ENCODE peak calls at places on chromosome 6, in four cellular contexts. One of them, this sample, is unnamed.

GRCh38 chr6:85887467-85887866 is 244.8 kb upstream of the SYNCRIP start:
- DNase-seq in HepG2: no peak
- DNase-seq in K562: no peak
- DNase-seq in GM12878: no peak
- DNase-seq in this sample: no peak

GRCh38 chr6:64520050-64520449 is 884.4 kb downstream of the PHF3 start:
- DNase-seq in HepG2: no peak
- DNase-seq in K562: no peak
- DNase-seq in GM12878: peak; percentile 5
- DNase-seq in this sample: no peak

GRCh38 chr6:48135352-48136084 is 24.5 kb upstream of the PTCHD4 start:
- DNase-seq in HepG2: no peak
- DNase-seq in K562: no peak
- DNase-seq in GM12878: no peak
- DNase-seq in this sample: no peak

GRCh38 chr6:79672631-79673065 is 41.5 kb downstream of the SH3BGRL2 start:
- DNase-seq in HepG2: peak; percentile 76
- DNase-seq in K562: peak; percentile 18
- DNase-seq in GM12878: no peak
- DNase-seq in this sample: peak; percentile 12

GRCh38 chr6:28488916-28489365 is 26.7 kb downstream of the GPX6 start:
- DNase-seq in HepG2: peak; percentile 82
- DNase-seq in K562: peak; percentile 41
- DNase-seq in GM12878: peak; percentile 66
- DNase-seq in this sample: peak; percentile 24

GRCh38 chr6:38443750-38444149 is 196.0 kb downstream of the BTBD9 start:
- DNase-seq in HepG2: no peak
- DNase-seq in K562: no peak
- DNase-seq in GM12878: no peak
- DNase-seq in this sample: peak; percentile 42

GRCh38 chr6:163309491-163310026 is 105.0 kb upstream of the QKI start:
- DNase-seq in HepG2: no peak
- DNase-seq in K562: no peak
- DNase-seq in GM12878: no peak
- DNase-seq in this sample: no peak

GRCh38 chr6:15527838-15528617 is 134.8 kb downstream of the DTNBP1 start:
- DNase-seq in HepG2: no peak
- DNase-seq in K562: no peak
- DNase-seq in GM12878: no peak
- DNase-seq in this sample: no peak

GRCh38 chr6:162964703-162965140 is 236.9 kb downstream of the PACRG start:
- DNase-seq in HepG2: no peak
- DNase-seq in K562: no peak
- DNase-seq in GM12878: no peak
- DNase-seq in this sample: no peak

GRCh38 chr6:39945626-39946025 is 11.4 kb upstream of the MOCS1 start:
- DNase-seq in HepG2: no peak
- DNase-seq in K562: no peak
- DNase-seq in GM12878: no peak
- DNase-seq in this sample: no peak

DNA sequence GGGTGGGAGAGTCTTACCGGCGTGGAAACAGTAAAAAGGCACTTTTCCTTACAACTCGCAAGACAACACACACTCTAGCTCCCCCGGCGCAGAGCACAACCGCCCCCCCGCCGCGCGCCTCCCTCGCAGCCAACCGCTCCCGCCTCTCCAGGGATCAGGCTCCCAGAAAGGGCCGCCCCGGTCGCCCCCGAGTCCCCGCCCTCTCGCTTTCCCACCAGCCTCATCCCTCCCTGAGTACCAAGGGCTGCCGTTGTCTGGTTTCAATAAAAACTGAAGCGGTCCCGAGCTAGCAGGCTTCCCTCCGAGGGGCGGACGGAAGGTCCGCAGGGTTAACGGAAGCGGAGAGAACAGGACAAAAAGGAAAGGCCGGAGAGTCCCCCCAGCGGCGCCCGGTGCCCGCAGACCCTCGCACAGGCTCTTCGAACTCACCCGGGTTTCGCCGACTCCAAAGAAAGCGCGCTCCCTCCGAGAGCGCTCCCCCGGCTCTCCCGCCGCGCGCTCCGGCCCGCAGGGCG is 772 bp downstream of the ELOVL5 start:
- DNase-seq in HepG2: peak; percentile 54
- DNase-seq in K562: peak; percentile 53
- DNase-seq in GM12878: no peak
- DNase-seq in this sample: peak; percentile 87
- TF ChIP-seq SIN3A in HepG2: no peak
- TF ChIP-seq SIN3A in K562: no peak
- TF ChIP-seq SIN3A in GM12878: no peak
- TF ChIP-seq SIN3A in this sample: no peak

DNA sequence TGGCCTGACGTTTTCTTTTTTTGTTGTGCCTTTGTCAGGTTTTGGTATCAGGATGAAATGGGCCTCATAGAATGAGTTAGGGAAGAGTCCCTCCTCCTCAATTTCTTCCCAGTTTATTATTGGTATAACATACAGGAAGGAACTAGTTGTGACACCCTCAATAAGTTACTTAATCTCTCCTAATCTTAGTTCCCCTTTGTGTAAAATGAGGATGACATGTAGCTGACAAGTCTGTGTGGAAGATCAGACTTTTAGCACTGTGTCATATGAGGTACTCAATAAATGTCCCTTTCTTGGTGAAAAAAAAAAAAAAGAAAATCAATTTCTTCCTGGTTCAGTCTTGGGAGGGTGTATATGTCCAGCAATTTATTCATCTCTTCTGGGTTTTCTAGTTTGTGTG is 155.9 kb downstream of the PDE7B start:
- DNase-seq in HepG2: no peak
- DNase-seq in K562: no peak
- DNase-seq in GM12878: no peak
- DNase-seq in this sample: no peak
- TF ChIP-seq SMC3 in HepG2: no peak
- TF ChIP-seq SMC3 in K562: no peak
- TF ChIP-seq SMC3 in GM12878: no peak
- TF ChIP-seq SMC3 in this sample: no peak

GRCh38 chr6:23456396-23456795 is 669.6 kb upstream of the NRSN1 start:
- DNase-seq in HepG2: no peak
- DNase-seq in K562: no peak
- DNase-seq in GM12878: no peak
- DNase-seq in this sample: no peak
- TF ChIP-seq SIN3A in HepG2: no peak
- TF ChIP-seq SIN3A in K562: no peak
- TF ChIP-seq SIN3A in GM12878: no peak
- TF ChIP-seq SIN3A in this sample: no peak

GRCh38 chr6:138404666-138405337 is 779 bp downstream of the HEBP2 start:
- DNase-seq in HepG2: no peak
- DNase-seq in K562: peak; percentile 54
- DNase-seq in GM12878: no peak
- DNase-seq in this sample: no peak
- TF ChIP-seq SMC3 in HepG2: no peak
- TF ChIP-seq SMC3 in K562: no peak
- TF ChIP-seq SMC3 in GM12878: no peak
- TF ChIP-seq SMC3 in this sample: no peak

GRCh38 chr6:16741112-16742016 is 19.9 kb downstream of the ATXN1 start:
- DNase-seq in HepG2: no peak
- DNase-seq in K562: no peak
- DNase-seq in GM12878: no peak
- DNase-seq in this sample: no peak
- TF ChIP-seq SIN3A in HepG2: no peak
- TF ChIP-seq SIN3A in K562: no peak
- TF ChIP-seq SIN3A in GM12878: no peak
- TF ChIP-seq SIN3A in this sample: peak; percentile 74

DNA sequence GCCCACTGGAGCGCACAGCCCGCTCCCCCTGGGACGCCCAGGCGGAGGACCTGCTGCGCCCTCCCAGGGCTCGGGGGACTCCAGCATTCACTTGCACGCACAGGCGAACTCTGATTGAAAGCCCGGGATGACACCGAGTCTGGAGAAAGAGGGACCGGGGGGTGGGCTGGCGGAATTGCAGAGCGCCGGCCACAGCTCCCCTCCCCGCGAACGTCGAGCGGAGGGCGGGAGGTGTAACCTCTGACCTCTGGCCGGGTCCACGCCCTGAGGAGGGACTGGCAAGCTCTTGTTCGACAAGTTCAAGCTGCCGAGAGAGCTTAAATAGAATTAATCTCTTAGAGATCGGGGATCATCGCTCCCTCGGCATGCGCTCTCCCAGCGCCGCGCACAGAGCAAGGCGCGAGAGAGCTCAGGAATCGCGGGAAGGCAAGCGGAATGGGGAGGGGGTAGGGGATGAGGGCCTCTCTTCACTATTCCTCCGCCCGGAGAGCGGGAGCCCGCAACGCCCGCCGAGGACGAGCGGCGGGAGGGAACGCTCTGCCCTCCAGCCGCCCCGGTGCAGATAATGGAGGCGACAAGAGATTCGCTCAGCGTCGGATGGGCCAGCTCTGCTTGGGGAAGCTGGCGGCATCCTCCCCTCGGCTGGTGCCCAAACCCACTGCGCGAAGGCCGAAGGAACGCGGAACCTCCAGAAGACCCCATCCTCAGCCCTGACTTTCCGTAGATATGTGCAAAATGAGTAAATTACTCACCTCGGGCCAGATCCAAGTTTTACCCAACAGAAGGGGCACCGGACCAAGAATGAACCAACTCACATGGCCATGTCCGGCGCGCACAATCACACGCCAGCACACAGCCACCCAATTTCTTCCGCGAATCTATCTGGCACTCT is 761 bp upstream of the NR2E1 start:
- DNase-seq in HepG2: no peak
- DNase-seq in K562: no peak
- DNase-seq in GM12878: no peak
- DNase-seq in this sample: peak; percentile 68
- TF ChIP-seq SMC3 in HepG2: no peak
- TF ChIP-seq SMC3 in K562: no peak
- TF ChIP-seq SMC3 in GM12878: no peak
- TF ChIP-seq SMC3 in this sample: no peak

GRCh38 chr6:122399055-122399347 is 451 bp upstream of the HSF2 start:
- DNase-seq in HepG2: no peak
- DNase-seq in K562: no peak
- DNase-seq in GM12878: no peak
- DNase-seq in this sample: no peak

GRCh38 chr6:122399348-122400120 is at the start of gene HSF2:
- DNase-seq in HepG2: peak; percentile 96
- DNase-seq in K562: peak; percentile 95
- DNase-seq in GM12878: peak; percentile 86
- DNase-seq in this sample: peak; percentile 94

GRCh38 chr6:122400467-122401089 is 1.1 kb downstream of the HSF2 start:
- DNase-seq in HepG2: no peak
- DNase-seq in K562: no peak
- DNase-seq in GM12878: no peak
- DNase-seq in this sample: no peak

GRCh38 chr6:122401104-122401503 is 1.7 kb downstream of the HSF2 start:
- DNase-seq in HepG2: no peak
- DNase-seq in K562: no peak
- DNase-seq in GM12878: no peak
- DNase-seq in this sample: no peak

DNA sequence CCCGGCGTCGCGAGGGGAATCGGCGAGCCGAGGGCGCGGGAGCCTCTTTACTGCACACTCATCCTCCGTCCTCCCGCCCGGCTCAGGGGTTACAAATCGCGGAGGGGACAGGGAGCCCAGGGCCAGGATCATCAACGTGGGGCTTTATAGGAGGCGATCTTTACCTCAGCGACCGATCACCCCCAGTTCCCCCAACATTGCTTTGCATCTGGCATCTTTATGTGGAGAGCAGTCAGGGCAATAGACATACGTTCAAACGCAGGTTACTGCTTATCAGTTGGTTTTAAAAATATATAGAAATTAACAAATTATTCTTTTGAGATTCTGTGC is 634 bp downstream of the HSF2 start:
- DNase-seq in HepG2: peak; percentile 4
- DNase-seq in K562: no peak
- DNase-seq in GM12878: no peak
- DNase-seq in this sample: no peak
- TF ChIP-seq SIN3A in HepG2: no peak
- TF ChIP-seq SIN3A in K562: peak; percentile 19
- TF ChIP-seq SIN3A in GM12878: no peak
- TF ChIP-seq SIN3A in this sample: no peak

DNA sequence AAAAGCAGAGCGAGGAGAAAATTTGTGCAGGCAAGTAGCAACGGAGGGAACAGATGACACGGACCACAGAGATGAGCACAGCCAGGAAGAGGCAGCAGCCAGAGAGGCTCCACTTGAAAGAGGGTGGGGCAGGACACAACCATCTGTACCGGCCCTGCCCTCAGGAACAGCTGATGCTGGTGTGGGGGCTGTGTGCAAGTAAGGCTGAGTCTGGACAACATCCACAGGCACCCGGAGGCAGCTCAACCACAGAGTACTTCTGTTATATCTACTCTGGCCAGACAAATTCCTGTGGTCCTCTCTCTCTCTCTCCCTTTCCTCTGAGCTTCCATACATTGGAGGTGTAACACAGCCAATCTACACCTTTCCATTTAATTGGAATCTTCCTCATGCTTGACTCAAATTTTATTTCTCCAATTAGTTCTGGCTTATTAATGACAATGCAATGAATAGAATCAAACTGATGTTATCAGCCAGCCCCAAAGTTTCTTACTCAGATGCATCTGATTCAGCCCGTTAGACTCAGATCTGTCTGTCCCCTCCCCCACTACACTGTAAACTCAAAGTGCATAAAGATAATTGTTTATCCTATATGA is 24.9 kb downstream of the KIF13A start:
- DNase-seq in HepG2: no peak
- DNase-seq in K562: peak; percentile 96
- DNase-seq in GM12878: no peak
- DNase-seq in this sample: peak; percentile 82
- TF ChIP-seq SMC3 in HepG2: no peak
- TF ChIP-seq SMC3 in K562: peak; percentile 36
- TF ChIP-seq SMC3 in GM12878: no peak
- TF ChIP-seq SMC3 in this sample: no peak

GRCh38 chr6:170227521-170227983 is 63.3 kb downstream of the DLL1 start:
- DNase-seq in HepG2: no peak
- DNase-seq in K562: no peak
- DNase-seq in GM12878: no peak
- DNase-seq in this sample: peak; percentile 58
- TF ChIP-seq SIN3A in HepG2: no peak
- TF ChIP-seq SIN3A in K562: no peak
- TF ChIP-seq SIN3A in GM12878: no peak
- TF ChIP-seq SIN3A in this sample: no peak

GRCh38 chr6:149169761-149170359 is 147.7 kb upstream of the TAB2 start:
- DNase-seq in HepG2: no peak
- DNase-seq in K562: no peak
- DNase-seq in GM12878: no peak
- DNase-seq in this sample: no peak
- TF ChIP-seq SMC3 in HepG2: no peak
- TF ChIP-seq SMC3 in K562: no peak
- TF ChIP-seq SMC3 in GM12878: no peak
- TF ChIP-seq SMC3 in this sample: no peak